ENCODE peak calls at places on chromosomes 13 and 19, in eight cellular contexts. X is GM23338, Z is PC-3, D is ovary, A is AG04450, P is small intestine, T is pancreas, C is Panc1. Y is an unnamed sample.

GRCh38 chr13:106573855-106574254 is 5.9 kb upstream of the ARGLU1 start:
- DNase-seq in C (no peak), P (no peak), X (no peak), D (peak; percentile 36), T (no peak), Z (no peak), A (no peak), Y (peak; percentile 64)

GRCh38 chr13:25990801-25991200 is 61.0 kb downstream of the SHISA2 start:
- DNase-seq in Z (no peak), X (no peak), D (no peak), P (no peak), T (no peak), C (no peak), A (no peak), Y (no peak)

GRCh38 chr13:107365466-107366215 is 797.7 kb upstream of the ARGLU1 start:
- DNase-seq in T (no peak), X (no peak), C (no peak), Z (peak; percentile 56), P (no peak), A (peak; percentile 26), D (no peak), Y (no peak)

GRCh38 chr13:92622905-92623304 is 603.7 kb upstream of the GPC6 start:
- DNase-seq in A (no peak), X (no peak), Z (no peak), T (no peak), P (no peak), D (no peak), C (no peak), Y (no peak)

GRCh38 chr19:37817180-37817911 is 38.0 kb upstream of the ZNF573 start:
- DNase-seq in P (peak; percentile 24), Z (no peak), D (peak; percentile 86), X (peak; percentile 95), T (peak; percentile 89), C (no peak), A (no peak), Y (peak; percentile 84)

GRCh38 chr19:57632987-57633831 is at the start of gene ZNF211:
- DNase-seq in T (peak; percentile 95), X (peak; percentile 98), D (peak; percentile 90), A (peak; percentile 76), Z (peak; percentile 97), P (peak; percentile 96), C (peak; percentile 88), Y (peak; percentile 94)

GRCh38 chr13:48161530-48162179 is 66.8 kb upstream of the MED4 start:
- DNase-seq in D (no peak), P (no peak), T (no peak), C (no peak), X (no peak), A (no peak), Z (no peak), Y (peak; percentile 74)

GRCh38 chr19:16376649-16377048 is 52.0 kb downstream of the KLF2 start:
- DNase-seq in D (no peak), P (no peak), Z (peak; percentile 31), C (no peak), X (peak; percentile 82), T (no peak), A (no peak), Y (no peak)

GRCh38 chr19:58474291-58474996 is 1.7 kb upstream of the ZNF446 start:
- DNase-seq in T (no peak), C (no peak), Z (no peak), X (no peak), A (peak; percentile 42), P (no peak), D (no peak), Y (no peak)

GRCh38 chr19:8210660-8211101 is 1.5 kb downstream of the CERS4 start:
- DNase-seq in D (no peak), X (no peak), T (no peak), A (no peak), C (no peak), P (no peak), Z (no peak), Y (no peak)

GRCh38 chr13:32314968-32315254 is 252 bp downstream of the ZAR1L start:
- DNase-seq in D (no peak), P (peak; percentile 31), A (no peak), X (peak; percentile 85), T (no peak), Z (peak; percentile 5), C (peak; percentile 5), Y (no peak)

GRCh38 chr13:114097504-114097892 is 34.9 kb downstream of the RASA3 start:
- DNase-seq in C (no peak), X (no peak), Z (no peak), A (no peak), P (no peak), D (no peak), T (no peak), Y (no peak)

GRCh38 chr13:94416454-94417080 is 62.9 kb downstream of the DCT start:
- DNase-seq in X (peak; percentile 94), C (no peak), D (no peak), A (no peak), P (peak; percentile 16), Z (peak; percentile 49), T (no peak), Y (no peak)

GRCh38 chr13:105982219-105982618 is 553.2 kb downstream of the EFNB2 start:
- DNase-seq in Z (no peak), P (no peak), T (no peak), X (peak; percentile 70), D (no peak), C (no peak), A (no peak), Y (no peak)

GRCh38 chr13:29702912-29703351 is 107.4 kb upstream of the SLC7A1 start:
- DNase-seq in Z (no peak), X (peak; percentile 18), D (no peak), P (no peak), A (peak; percentile 13), T (no peak), C (no peak), Y (no peak)

GRCh38 chr19:12140545-12141404 is 625 bp upstream of the ZNF20 start:
- DNase-seq in A (peak; percentile 66), P (peak; percentile 91), X (peak; percentile 95), T (peak; percentile 93), Z (peak; percentile 91), C (no peak), D (peak; percentile 83), Y (peak; percentile 93)

GRCh38 chr13:44249439-44249838 is 124.2 kb upstream of the SERP2 start:
- DNase-seq in Z (peak; percentile 37), P (no peak), X (no peak), T (no peak), A (peak; percentile 47), C (no peak), D (peak; percentile 47), Y (no peak)

GRCh38 chr19:10419646-10420443 is 493 bp upstream of the PDE4A start:
- DNase-seq in T (peak; percentile 68), D (no peak), Z (peak; percentile 42), C (peak; percentile 61), P (no peak), X (peak; percentile 97), A (no peak), Y (no peak)

GRCh38 chr13:102310691-102311432 is 91.0 kb downstream of the FGF14 start:
- DNase-seq in A (no peak), C (no peak), P (no peak), D (no peak), T (no peak), X (no peak), Z (no peak), Y (no peak)

GRCh38 chr19:10718205-10719196 is 622 bp downstream of the DNM2 start:
- DNase-seq in A (no peak), T (peak; percentile 86), C (no peak), Z (peak; percentile 52), P (peak; percentile 34), D (no peak), X (peak; percentile 43), Y (peak; percentile 82)

GRCh38 chr19:46202426-46202825 is 27.1 kb upstream of the IGFL1 start:
- DNase-seq in T (no peak), A (no peak), X (no peak), C (no peak), Z (no peak), P (no peak), D (no peak), Y (no peak)

GRCh38 chr19:44891016-44891882 is at the start of gene TOMM40:
- DNase-seq in T (peak; percentile 100), X (peak; percentile 81), D (peak; percentile 100), Z (no peak), A (no peak), P (peak; percentile 100), C (no peak), Y (no peak)

GRCh38 chr19:34345934-34346333 is 19.1 kb upstream of the GPI start:
- DNase-seq in D (peak; percentile 25), A (no peak), Z (peak; percentile 81), T (no peak), C (peak; percentile 42), P (peak; percentile 91), X (peak; percentile 95), Y (peak; percentile 76)

GRCh38 chr13:51523082-51523518 is 61.2 kb upstream of the WDFY2 start:
- DNase-seq in P (no peak), A (no peak), C (no peak), X (no peak), T (no peak), Z (peak; percentile 72), D (no peak), Y (no peak)

GRCh38 chr19:57708641-57709354 is at the start of gene ZNF154:
- DNase-seq in Z (no peak), C (no peak), P (peak; percentile 18), X (peak; percentile 99), D (peak; percentile 18), A (peak; percentile 29), T (peak; percentile 50), Y (peak; percentile 64)

GRCh38 chr19:40995355-40995754 is 4.3 kb downstream of the CYP2B6 start:
- DNase-seq in T (no peak), D (no peak), Z (peak; percentile 84), C (no peak), A (no peak), X (no peak), P (no peak), Y (no peak)
- H3K4me3 ChIP-seq in T (no peak overlapping the region), D (no peak overlapping the region), Z (no peak overlapping the region), C (no peak overlapping the region), A (no peak overlapping the region), X (no peak overlapping the region), P (no peak overlapping the region), Y (no peak overlapping the region)

DNA sequence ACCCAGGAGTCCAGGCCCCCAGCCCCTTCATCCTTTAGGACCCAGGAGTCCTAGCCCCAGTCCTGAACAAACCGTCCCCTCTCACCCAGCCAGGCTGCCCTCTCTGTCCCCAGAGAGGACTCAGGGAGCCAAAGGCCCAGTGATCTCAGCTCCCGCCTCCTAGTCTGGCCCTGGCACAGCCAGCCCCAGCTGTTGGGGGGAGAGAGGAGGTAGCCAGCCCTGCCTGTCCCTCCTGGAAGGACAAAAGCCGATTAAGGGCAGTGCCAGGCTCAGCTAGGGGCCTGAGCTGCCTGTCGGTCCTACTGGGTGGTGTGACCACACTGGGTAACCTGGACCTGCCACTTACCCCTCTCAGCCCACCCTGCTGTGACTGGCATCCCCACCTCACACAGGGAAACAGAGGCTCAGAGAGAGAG is 14.5 kb downstream of the LIPE start:
- DNase-seq in T (no peak), P (no peak), A (no peak), D (no peak), Z (no peak), X (no peak), C (no peak), Y (no peak)
- H3K27ac ChIP-seq in T (no peak overlapping the region), P (no peak overlapping the region), A (no peak overlapping the region), D (no peak overlapping the region), Z (no peak overlapping the region), X (no peak overlapping the region), C (no peak overlapping the region), Y (no peak overlapping the region)

GRCh38 chr13:27919299-27919933 is 384 bp upstream of the PDX1 start:
- DNase-seq in C (no peak), D (no peak), A (no peak), Z (no peak), X (no peak), T (no peak), P (no peak), Y (no peak)
- H3K4me3 ChIP-seq in C (peak overlapping the region; percentile 68), D (peak overlapping the region; percentile 20), A (no peak overlapping the region), Z (no peak overlapping the region), X (peak overlapping the region; percentile 50), T (peak overlapping the region; percentile 86), P (no peak overlapping the region), Y (peak overlapping the region; percentile 24)

GRCh38 chr19:3396881-3397265 is 30.5 kb downstream of the NFIC start:
- DNase-seq in T (no peak), P (no peak), Z (no peak), D (no peak), C (no peak), A (no peak), X (no peak), Y (no peak)
- H3K27ac ChIP-seq in T (peak overlapping the region; percentile 100), P (no peak overlapping the region), Z (no peak overlapping the region), D (peak overlapping the region; percentile 93), C (peak overlapping the region; percentile 75), A (peak overlapping the region; percentile 11), X (no peak overlapping the region), Y (peak overlapping the region; percentile 80)